ENCODE peak calls at places on chromosomes 12 and 14, in five cellular contexts. S is IMR-90; G is choroid plexus epithelial cell; N is astrocyte of the cerebellum; E is CD8-positive, alpha-beta T cell. M is an unnamed sample.
A peak's percentile ranks its signal among the peaks of the same experiment; 100 is the strongest.

GRCh38 chr12:34210689-34211530 is 188.6 kb downstream of the ALG10 start:
- DNase-seq in S (no peak), G (no peak), N (no peak), E (no peak), M (no peak)

GRCh38 chr12:62808166-62808879 is 126.6 kb downstream of the PPM1H start:
- DNase-seq in S (no peak), G (no peak), N (no peak), E (no peak), M (no peak)

GRCh38 chr12:19230299-19230866 is 100.8 kb downstream of the PLEKHA5 start:
- DNase-seq in S (no peak), G (no peak), N (no peak), E (no peak), M (no peak)

GRCh38 chr12:26580619-26581018 is 252.4 kb downstream of the ITPR2 start:
- DNase-seq in S (no peak), G (no peak), N (no peak), E (no peak), M (no peak)

GRCh38 chr14:45743884-45744283 is 490.9 kb upstream of the MIS18BP1 start:
- DNase-seq in S (no peak), G (no peak), N (no peak), E (no peak), M (no peak)

GRCh38 chr12:2378835-2379330 is 326.1 kb downstream of the CACNA1C start:
- DNase-seq in S (no peak), G (no peak), N (no peak), E (no peak), M (no peak)

GRCh38 chr14:100677925-100678765 is 48.5 kb upstream of the DLK1 start:
- DNase-seq in S (peak; percentile 52), G (peak; percentile 66), N (peak; percentile 78), E (no peak), M (no peak)

GRCh38 chr12:121789233-121789781 is 4.2 kb downstream of the RHOF start:
- DNase-seq in S (no peak), G (no peak), N (no peak), E (peak; percentile 72), M (no peak)

GRCh38 chr14:36950812-36951211 is 221.6 kb downstream of the SLC25A21 start:
- DNase-seq in S (no peak), G (no peak), N (no peak), E (no peak), M (no peak)

GRCh38 chr14:70660967-70661871 is 19.5 kb downstream of the TTC9 start:
- DNase-seq in S (no peak), G (no peak), N (no peak), E (peak; percentile 74), M (no peak)

GRCh38 chr14:30521899-30522736 is 36.8 kb upstream of the G2E3 start:
- DNase-seq in S (peak; percentile 51), G (peak; percentile 73), N (peak; percentile 18), E (no peak), M (peak; percentile 2)

GRCh38 chr12:27447761-27448160 is 1.2 kb downstream of the SMCO2 start:
- DNase-seq in S (no peak), G (no peak), N (no peak), E (no peak), M (no peak)

GRCh38 chr12:117408161-117408791 is 46.9 kb upstream of the NOS1 start:
- DNase-seq in S (no peak), G (peak; percentile 10), N (peak; percentile 51), E (no peak), M (no peak)

DNA sequence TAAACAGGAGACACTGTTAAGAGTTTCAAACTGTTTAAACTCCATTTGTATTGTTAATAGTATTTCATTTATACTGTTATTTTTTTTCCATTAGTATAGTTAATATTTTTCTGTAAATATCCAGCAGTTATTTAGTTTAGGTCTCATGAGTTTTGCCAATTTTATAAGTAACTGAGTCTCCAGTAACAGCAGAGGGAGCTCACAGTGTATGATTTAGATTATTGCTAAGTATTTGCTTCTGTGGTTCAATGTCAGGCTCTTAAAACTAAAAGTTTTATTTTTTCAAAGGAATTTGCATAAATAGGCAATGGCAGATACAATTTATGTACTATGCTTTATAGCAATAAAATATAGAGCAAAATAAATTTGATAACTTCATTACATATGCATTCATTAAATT is 209.7 kb downstream of the ATXN7L3B start:
- DNase-seq in S (peak; percentile 16), G (peak; percentile 69), N (peak; percentile 43), E (no peak), M (no peak)
- TF ChIP-seq CTCF in S (peak; percentile 32), G (peak; percentile 43), N (peak; percentile 18), E (no peak), M (no peak)

DNA sequence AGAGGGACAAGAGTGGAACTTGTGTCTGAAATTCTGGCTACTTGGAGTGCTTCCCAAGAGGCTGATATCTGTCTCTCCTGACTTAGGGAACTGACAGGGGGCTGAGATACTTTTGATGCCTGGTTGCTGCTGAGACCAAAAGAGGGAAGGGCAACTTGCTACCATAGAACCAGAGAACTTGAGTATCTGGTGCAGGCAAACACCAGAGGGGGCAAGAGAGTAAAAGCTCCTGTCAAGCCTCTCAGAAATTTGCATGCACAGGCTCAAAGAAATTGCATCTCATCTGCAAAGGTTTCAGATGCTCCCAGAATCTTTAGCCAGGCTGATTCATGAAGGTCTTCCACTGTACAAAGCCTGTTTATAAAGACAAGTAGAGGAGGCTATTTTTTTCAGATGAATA is 391.3 kb upstream of the FOXG1 start:
- DNase-seq in S (no peak), G (peak; percentile 79), N (peak; percentile 23), E (no peak), M (peak; percentile 0)
- TF ChIP-seq CTCF in S (no peak), G (peak; percentile 90), N (peak; percentile 70), E (no peak), M (peak; percentile 49)

DNA sequence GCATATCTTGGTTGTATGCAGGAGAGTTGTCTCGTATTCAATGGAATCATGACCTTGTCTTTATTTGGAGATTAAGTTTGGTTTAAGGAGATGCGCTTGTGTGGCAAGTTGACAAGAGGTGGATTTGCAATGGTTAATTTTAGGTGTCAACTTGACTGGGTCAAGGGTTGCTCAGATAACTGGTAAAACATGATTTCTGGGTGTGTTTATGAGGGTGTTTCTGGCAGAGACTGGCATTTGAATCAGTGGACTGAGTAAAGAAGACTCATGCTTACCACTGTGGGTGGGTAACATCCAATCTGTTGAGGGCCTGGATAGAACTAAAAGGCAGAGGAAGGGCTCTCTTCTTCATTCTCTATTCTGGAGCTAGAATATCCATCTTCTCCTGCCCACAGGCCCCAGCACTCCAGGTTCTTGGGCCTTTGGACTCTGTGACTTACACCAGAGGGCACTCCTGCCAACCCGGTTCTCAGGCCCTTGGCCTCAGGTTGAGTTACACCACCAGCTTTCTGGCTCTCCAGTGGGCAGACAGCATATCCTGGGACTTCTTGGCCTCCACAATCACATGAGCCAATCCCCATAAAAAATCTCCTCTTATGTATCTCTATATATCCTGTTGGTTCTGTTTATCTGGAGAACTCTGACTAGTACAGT is 141.5 kb upstream of the ARID2 start:
- DNase-seq in S (no peak), G (no peak), N (no peak), E (no peak), M (no peak)
- TF ChIP-seq CTCF in S (no peak), G (no peak), N (no peak), E (no peak), M (no peak)

DNA sequence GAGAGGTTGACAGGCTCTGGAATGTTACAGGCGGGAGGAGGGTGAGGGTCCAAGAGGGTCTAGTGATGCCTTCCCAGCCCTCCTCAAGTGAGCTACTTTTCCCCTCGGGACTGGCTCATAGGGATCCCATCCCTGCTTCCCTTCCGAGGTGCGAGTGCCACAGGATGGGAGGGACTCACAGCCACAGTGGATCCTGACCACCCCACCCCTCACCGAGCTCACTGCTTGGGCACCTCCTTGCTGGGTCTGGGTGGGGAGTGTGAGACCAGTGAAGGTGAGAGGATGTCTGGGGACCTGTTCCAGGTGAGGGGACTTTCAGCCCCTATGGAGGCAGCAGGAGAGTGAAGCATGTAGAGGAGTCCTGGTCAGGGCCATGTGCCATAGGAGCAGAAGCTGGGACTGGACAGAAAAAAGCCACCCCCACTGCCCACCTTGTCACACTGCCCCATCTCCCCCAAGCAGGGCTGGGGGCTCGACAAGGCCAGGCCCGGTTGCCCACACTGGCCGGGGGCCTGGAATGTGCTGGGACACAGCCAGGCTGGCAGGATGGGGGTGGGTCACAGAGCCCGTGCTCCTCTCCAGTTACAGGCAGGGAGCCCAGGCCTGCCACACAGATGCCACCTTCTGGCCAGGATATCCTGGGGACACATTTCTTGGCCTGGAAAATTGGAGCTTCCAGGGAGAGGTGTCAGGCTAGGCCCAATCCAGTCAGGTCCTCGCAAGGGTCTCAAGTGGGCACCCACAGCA is 1.7 kb upstream of the TNS2 start:
- DNase-seq in S (no peak), G (no peak), N (no peak), E (peak; percentile 49), M (no peak)
- TF ChIP-seq CTCF in S (peak; percentile 10), G (no peak), N (no peak), E (no peak), M (no peak)

DNA sequence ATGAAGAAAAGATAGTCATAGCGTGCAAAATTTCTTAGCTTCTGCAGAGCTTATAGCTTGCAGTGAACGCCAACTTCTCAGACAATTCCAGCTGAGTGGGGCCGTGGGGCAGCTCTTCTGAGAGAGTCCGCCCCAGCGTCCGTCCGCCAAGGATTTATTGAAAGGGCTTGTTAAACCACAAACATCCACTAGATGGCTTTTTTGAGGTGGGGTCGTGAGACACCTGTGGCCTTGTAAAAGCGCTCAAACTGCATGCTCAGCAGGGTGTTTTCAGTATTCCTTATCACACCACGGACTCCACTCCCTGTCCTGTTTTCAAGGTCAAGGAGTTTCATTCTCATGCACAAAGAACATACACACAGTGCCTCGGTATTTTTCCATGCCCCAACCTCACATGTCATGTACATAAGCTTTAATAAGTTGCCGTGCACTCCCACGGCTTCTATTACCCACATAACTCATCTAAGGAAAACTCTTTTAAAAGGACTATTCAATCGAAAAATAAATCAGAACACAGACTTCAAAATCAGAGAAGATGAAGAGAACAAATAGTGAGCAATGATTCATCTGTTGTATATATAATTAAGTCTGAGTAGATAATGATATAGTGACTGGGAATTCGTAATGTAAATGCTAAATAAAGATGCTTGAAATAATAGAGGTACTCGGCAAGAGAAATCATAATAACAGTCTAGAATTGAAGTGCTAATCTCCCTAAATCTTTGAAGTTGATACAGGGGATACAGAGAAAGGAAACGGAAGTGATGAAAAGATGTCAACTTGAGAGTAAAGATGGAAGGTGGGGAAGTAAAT is 46.7 kb downstream of the WBP11 start:
- DNase-seq in S (no peak), G (peak; percentile 34), N (no peak), E (no peak), M (no peak)
- TF ChIP-seq CTCF in S (peak; percentile 14), G (peak; percentile 69), N (peak; percentile 41), E (no peak), M (peak; percentile 8)

DNA sequence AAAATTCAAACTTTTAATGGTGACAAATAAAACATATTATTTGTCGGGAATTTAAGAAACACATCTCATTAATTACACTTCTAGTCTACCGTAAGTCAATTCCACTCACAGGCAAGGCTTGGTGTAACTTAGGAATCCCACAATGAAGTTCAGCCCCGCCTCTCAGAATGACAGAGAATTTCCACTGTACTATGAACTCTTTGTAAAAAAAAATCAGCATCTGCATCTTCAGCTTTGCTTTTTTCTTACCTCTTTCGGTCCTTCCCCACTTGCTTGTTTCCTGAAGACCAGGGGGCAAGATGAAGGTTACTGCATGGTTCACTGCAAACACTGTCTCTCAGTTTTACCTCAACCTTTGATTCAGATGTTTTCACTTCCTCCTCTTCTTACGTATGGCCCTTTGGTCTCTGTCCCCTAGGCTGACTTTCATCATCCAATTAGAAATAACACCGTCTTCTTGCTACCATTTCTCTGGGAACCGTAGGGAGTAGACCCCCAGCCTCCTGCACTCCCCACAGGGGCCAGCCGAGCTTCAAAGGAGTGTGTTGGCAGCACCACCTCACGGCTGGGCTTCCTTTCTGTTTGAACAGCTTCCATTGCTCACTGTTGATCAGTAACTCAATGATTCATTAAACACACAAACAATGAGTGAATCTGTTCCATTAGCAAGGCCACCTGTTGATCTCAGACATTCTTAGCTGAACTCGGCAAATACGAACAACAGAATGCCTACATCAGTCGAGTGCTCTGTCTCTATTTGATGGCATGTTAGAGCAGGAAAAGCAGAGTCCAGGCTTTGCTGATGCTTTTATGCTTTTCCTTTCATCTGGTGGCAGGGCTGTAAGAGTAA is 343.0 kb downstream of the BMP4 start:
- DNase-seq in S (peak; percentile 90), G (peak; percentile 28), N (peak; percentile 74), E (no peak), M (no peak)
- TF ChIP-seq CTCF in S (no peak), G (no peak), N (no peak), E (no peak), M (no peak)